ENCODE peak calls at places on chromosome 4, in eight cellular contexts. F is endothelial cell of umbilical vein, U is K562, J is GM12878, M is HepG2, Q is GM23338, R is HCT116, G is H1. Z is an unnamed sample.

GRCh38 chr4:187027231-187027760 is 303.6 kb upstream of the FAT1 start:
- DNase-seq in R (no peak), Q (no peak), F (no peak), J (no peak), U (no peak), G (no peak), M (no peak), Z (no peak)

GRCh38 chr4:185238261-185238681 is 28.9 kb downstream of the SNX25 start:
- DNase-seq in F (no peak), G (no peak), R (no peak), J (no peak), Q (no peak), M (no peak), U (no peak), Z (no peak)

GRCh38 chr4:181685461-181685860 is 557.7 kb upstream of the TENM3 start:
- DNase-seq in R (no peak), F (no peak), U (no peak), G (no peak), M (no peak), J (no peak), Q (no peak), Z (no peak)

GRCh38 chr4:185541251-185541671 is 6.0 kb upstream of the PDLIM3 start:
- DNase-seq in F (peak), G (no peak), R (no peak), M (no peak), J (no peak), Q (no peak), U (no peak), Z (no peak)

GRCh38 chr4:184376923-184377322 is 97.4 kb downstream of the IRF2 start:
- DNase-seq in F (no peak), U (no peak), M (no peak), J (no peak), R (no peak), Q (no peak), G (no peak), Z (no peak)

GRCh38 chr4:80171251-80171650 is 26.1 kb upstream of the PRDM8 start:
- DNase-seq in F (no peak), G (no peak), U (no peak), M (no peak), Q (no peak), J (no peak), R (no peak), Z (no peak)

GRCh38 chr4:13261486-13262257 is 222.5 kb downstream of the RAB28 start:
- DNase-seq in G (no peak), U (no peak), J (no peak), M (no peak), F (no peak), R (no peak), Q (peak), Z (no peak)

GRCh38 chr4:150323551-150324325 is 245.5 kb downstream of the DCLK2 start:
- DNase-seq in M (no peak), Q (peak), F (peak), G (no peak), J (no peak), U (no peak), R (no peak), Z (no peak)

GRCh38 chr4:121950212-121950679 is 1.6 kb downstream of the TRPC3 start:
- DNase-seq in F (peak), G (peak), J (no peak), M (peak), U (peak), R (peak), Q (peak), Z (no peak)

GRCh38 chr4:174867893-174868292 is 38.8 kb upstream of the GLRA3 start:
- DNase-seq in R (no peak), F (no peak), M (no peak), Q (no peak), G (no peak), U (no peak), J (no peak), Z (no peak)

GRCh38 chr4:74659576-74660411 is 134.5 kb downstream of the BTC start:
- DNase-seq in M (peak), U (peak), J (no peak), R (peak), Q (no peak), G (no peak), F (peak), Z (no peak)

GRCh38 chr4:111360906-111361305 is 738.0 kb upstream of the PITX2 start:
- DNase-seq in M (no peak), Q (no peak), J (no peak), U (no peak), G (no peak), F (no peak), R (no peak), Z (no peak)

GRCh38 chr4:36208884-36209473 is 35.3 kb downstream of the ARAP2 start:
- DNase-seq in J (no peak), U (no peak), M (no peak), Q (no peak), R (no peak), G (no peak), F (no peak), Z (no peak)

GRCh38 chr4:174559894-174560293 is 37.6 kb upstream of the HPGD start:
- DNase-seq in G (no peak), M (no peak), Q (peak), J (no peak), U (no peak), R (no peak), F (no peak), Z (no peak)

GRCh38 chr4:183100827-183101226 is 1.8 kb downstream of the WWC2 start:
- DNase-seq in F (peak), M (peak), U (no peak), R (no peak), G (no peak), J (no peak), Q (no peak), Z (no peak)

GRCh38 chr4:137417676-137418075 is 114.6 kb downstream of the PCDH18 start:
- DNase-seq in M (no peak), F (no peak), U (no peak), R (no peak), Q (no peak), G (no peak), J (no peak), Z (no peak)

GRCh38 chr4:51870441-51871188 is 27.7 kb downstream of the DCUN1D4 start:
- DNase-seq in Q (no peak), M (no peak), G (no peak), F (no peak), J (no peak), R (no peak), U (no peak), Z (no peak)

GRCh38 chr4:67366341-67366861 is 178.9 kb downstream of the CENPC start:
- DNase-seq in Q (no peak), R (no peak), M (no peak), F (no peak), U (no peak), G (no peak), J (no peak), Z (no peak)

GRCh38 chr4:130131536-130131935 is 1035.6 kb downstream of the C4orf33 start:
- DNase-seq in J (no peak), Q (no peak), F (no peak), R (no peak), M (no peak), G (no peak), U (no peak), Z (no peak)

GRCh38 chr4:80336582-80336981 is 1.1 kb downstream of the CFAP299 start:
- DNase-seq in G (peak), R (peak), J (no peak), U (peak), M (peak), Q (peak), F (peak), Z (no peak)

GRCh38 chr4:4752025-4752424 is 107.4 kb upstream of the MSX1 start:
- DNase-seq in J (no peak), R (no peak), G (no peak), M (no peak), F (no peak), Q (no peak), U (no peak), Z (no peak)

GRCh38 chr4:84220990-84221389 is 278.1 kb downstream of the NKX6-1 start:
- DNase-seq in Q (no peak), R (no peak), U (no peak), M (no peak), F (no peak), G (no peak), J (no peak), Z (no peak)

GRCh38 chr4:187387709-187388108 is 607.9 kb upstream of the ZFP42 start:
- DNase-seq in Q (no peak), J (no peak), G (no peak), M (no peak), R (no peak), U (no peak), F (no peak), Z (no peak)

GRCh38 chr4:121072836-121073362 is 564 bp upstream of the NDNF start:
- DNase-seq in J (no peak), U (no peak), M (no peak), F (peak), R (no peak), G (no peak), Q (peak), Z (no peak)

GRCh38 chr4:4981827-4982226 is 37.4 kb downstream of the CYTL1 start:
- DNase-seq in U (no peak), Q (no peak), J (no peak), R (no peak), F (no peak), M (no peak), G (no peak), Z (no peak)

GRCh38 chr4:182928061-182928460 is 10.9 kb upstream of the DCTD start:
- DNase-seq in G (peak), Q (peak), U (no peak), J (no peak), F (no peak), R (no peak), M (no peak), Z (no peak)

GRCh38 chr4:13536607-13537006 is 7.7 kb downstream of the NKX3-2 start:
- DNase-seq in U (no peak), J (no peak), R (no peak), M (no peak), F (no peak), Q (no peak), G (no peak), Z (no peak)

GRCh38 chr4:138175337-138175794 is 66.8 kb downstream of the SLC7A11 start:
- DNase-seq in M (no peak), U (no peak), G (no peak), J (no peak), F (peak), R (no peak), Q (no peak), Z (no peak)

GRCh38 chr4:138438608-138439007 is 196.5 kb upstream of the SLC7A11 start:
- DNase-seq in M (no peak), G (no peak), F (no peak), R (no peak), U (peak), J (no peak), Q (no peak), Z (no peak)

GRCh38 chr4:104616401-104616820 is 121.7 kb upstream of the CXXC4 start:
- DNase-seq in R (no peak), U (no peak), F (no peak), Q (peak), M (no peak), G (no peak), J (no peak), Z (no peak)

GRCh38 chr4:112167790-112168189 is 22.5 kb downstream of the FAM241A start:
- DNase-seq in Q (no peak), U (no peak), F (no peak), J (no peak), M (no peak), R (no peak), G (no peak), Z (no peak)

GRCh38 chr4:158051401-158052235 is 121.2 kb downstream of the GASK1B start:
- DNase-seq in Q (no peak), F (no peak), R (no peak), J (no peak), G (no peak), M (no peak), U (no peak), Z (peak)

GRCh38 chr4:109645874-109646591 is 57.2 kb downstream of the CASP6 start:
- DNase-seq in J (no peak), M (no peak), U (no peak), G (no peak), Q (no peak), R (no peak), F (no peak), Z (no peak)

GRCh38 chr4:71520850-71521249 is 182.0 kb downstream of the SLC4A4 start:
- DNase-seq in G (no peak), M (no peak), J (no peak), U (no peak), Q (no peak), R (no peak), F (no peak), Z (no peak)

GRCh38 chr4:124060261-124060918 is 652.1 kb downstream of the ANKRD50 start:
- DNase-seq in F (peak), J (peak), Q (peak), G (no peak), M (no peak), R (no peak), U (no peak), Z (no peak)

GRCh38 chr4:8010618-8011017 is 71.0 kb upstream of the AFAP1 start:
- DNase-seq in U (no peak), M (peak), R (no peak), G (no peak), Q (no peak), F (no peak), J (no peak), Z (no peak)
- TF ChIP-seq EZH2 in U (no peak), M (no peak), R (no peak), G (no peak), Q (no peak), F (no peak), J (no peak), Z (no peak)

GRCh38 chr4:142474398-142475087 is 371.6 kb downstream of the INPP4B start:
- DNase-seq in U (no peak), M (no peak), F (no peak), G (no peak), Q (no peak), J (no peak), R (peak), Z (no peak)

GRCh38 chr4:142473960-142474338 is 372.2 kb downstream of the INPP4B start:
- DNase-seq in M (no peak), J (no peak), U (no peak), Q (no peak), R (no peak), F (no peak), G (no peak), Z (no peak)

GRCh38 chr4:142475663-142476062 is 370.4 kb downstream of the INPP4B start:
- DNase-seq in U (no peak), G (no peak), F (no peak), R (no peak), Q (no peak), M (no peak), J (no peak), Z (no peak)

GRCh38 chr4:142473218-142473959 is 372.7 kb downstream of the INPP4B start:
- DNase-seq in J (no peak), Q (no peak), U (no peak), M (no peak), G (no peak), F (peak), R (no peak), Z (no peak)
- TF ChIP-seq POLR2AphosphoS5 in J (no peak), Q (no peak), U (no peak), M (no peak), G (no peak), F (no peak), R (no peak), Z (no peak)

GRCh38 chr4:53702334-53703266 is 111.3 kb upstream of the LNX1 start:
- DNase-seq in M (peak), J (peak), G (peak), F (peak), U (no peak), R (no peak), Q (peak), Z (no peak)
- H3K4me3 ChIP-seq in M (peak), J (peak), G (no peak), F (peak), U (no peak), R (peak), Q (no peak), Z (no peak)

GRCh38 chr4:25065901-25066610 is 35.3 kb upstream of the LGI2 start:
- DNase-seq in G (no peak), J (no peak), U (no peak), F (no peak), R (no peak), Q (no peak), M (no peak), Z (no peak)

GRCh38 chr4:25068386-25068785 is 37.6 kb upstream of the LGI2 start:
- DNase-seq in Q (no peak), J (no peak), F (no peak), G (no peak), M (no peak), R (no peak), U (no peak), Z (no peak)

GRCh38 chr4:25069014-25069413 is 38.3 kb upstream of the LGI2 start:
- DNase-seq in R (no peak), F (no peak), M (peak), J (no peak), U (no peak), Q (no peak), G (no peak), Z (no peak)

GRCh38 chr4:25075129-25075528 is 44.4 kb upstream of the LGI2 start:
- DNase-seq in U (no peak), Q (no peak), G (no peak), M (no peak), J (no peak), R (no peak), F (no peak), Z (no peak)

GRCh38 chr4:25070512-25070911 is 39.8 kb upstream of the LGI2 start:
- DNase-seq in R (no peak), Q (no peak), M (no peak), G (no peak), U (no peak), J (no peak), F (no peak), Z (no peak)
- TF ChIP-seq EZH2 in R (no peak), Q (no peak), M (no peak), G (no peak), U (no peak), J (no peak), F (no peak), Z (no peak)

DNA sequence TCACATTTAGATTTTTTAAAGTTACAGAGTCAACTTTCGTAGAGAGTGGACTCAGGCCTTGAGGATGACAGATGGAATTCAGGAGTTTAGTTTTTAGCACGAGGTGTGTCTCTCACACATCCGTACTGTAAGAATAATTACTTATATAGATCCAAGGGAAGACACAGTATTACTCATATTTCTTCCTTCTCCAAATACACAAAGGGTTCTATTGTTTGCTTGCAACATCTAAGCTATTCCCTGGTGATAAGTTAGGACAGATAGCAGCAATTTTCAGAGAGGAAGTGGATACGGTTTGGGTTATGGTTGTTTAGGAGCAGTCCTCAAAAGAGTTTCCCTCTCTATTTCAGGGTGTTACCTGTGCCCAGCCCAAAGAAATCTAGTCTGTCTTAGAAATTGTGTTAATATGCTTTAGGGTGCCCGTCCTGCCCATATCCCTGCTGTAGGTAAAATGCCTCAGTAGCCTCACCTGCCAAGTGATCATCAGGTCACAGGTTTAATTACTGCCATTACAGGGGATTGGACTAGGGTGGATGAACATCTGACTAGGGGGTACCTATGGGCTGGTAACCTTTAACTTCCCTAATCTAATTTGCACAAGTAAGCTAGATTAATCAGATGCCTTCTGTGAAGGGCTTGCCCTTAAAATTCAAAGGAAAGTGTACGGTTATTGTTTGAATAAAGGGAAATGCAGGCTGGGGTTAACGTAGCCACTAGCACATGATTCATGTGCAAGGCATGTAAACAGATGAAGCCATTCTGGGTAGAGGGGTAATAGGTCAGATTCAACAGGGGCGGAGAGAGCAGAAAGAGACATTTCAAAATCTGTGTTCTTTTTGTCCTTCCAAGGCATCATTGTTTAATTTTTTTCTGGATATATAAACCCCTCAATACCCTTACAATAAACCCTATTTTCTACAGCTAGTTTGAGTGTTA is 8.7 kb upstream of the PPP3CA start:
- DNase-seq in Q (no peak), U (no peak), M (peak), G (no peak), J (no peak), R (peak), F (peak), Z (no peak)
- TF ChIP-seq POLR2AphosphoS5 in Q (no peak), U (no peak), M (no peak), G (no peak), J (no peak), R (no peak), F (no peak), Z (no peak)

DNA sequence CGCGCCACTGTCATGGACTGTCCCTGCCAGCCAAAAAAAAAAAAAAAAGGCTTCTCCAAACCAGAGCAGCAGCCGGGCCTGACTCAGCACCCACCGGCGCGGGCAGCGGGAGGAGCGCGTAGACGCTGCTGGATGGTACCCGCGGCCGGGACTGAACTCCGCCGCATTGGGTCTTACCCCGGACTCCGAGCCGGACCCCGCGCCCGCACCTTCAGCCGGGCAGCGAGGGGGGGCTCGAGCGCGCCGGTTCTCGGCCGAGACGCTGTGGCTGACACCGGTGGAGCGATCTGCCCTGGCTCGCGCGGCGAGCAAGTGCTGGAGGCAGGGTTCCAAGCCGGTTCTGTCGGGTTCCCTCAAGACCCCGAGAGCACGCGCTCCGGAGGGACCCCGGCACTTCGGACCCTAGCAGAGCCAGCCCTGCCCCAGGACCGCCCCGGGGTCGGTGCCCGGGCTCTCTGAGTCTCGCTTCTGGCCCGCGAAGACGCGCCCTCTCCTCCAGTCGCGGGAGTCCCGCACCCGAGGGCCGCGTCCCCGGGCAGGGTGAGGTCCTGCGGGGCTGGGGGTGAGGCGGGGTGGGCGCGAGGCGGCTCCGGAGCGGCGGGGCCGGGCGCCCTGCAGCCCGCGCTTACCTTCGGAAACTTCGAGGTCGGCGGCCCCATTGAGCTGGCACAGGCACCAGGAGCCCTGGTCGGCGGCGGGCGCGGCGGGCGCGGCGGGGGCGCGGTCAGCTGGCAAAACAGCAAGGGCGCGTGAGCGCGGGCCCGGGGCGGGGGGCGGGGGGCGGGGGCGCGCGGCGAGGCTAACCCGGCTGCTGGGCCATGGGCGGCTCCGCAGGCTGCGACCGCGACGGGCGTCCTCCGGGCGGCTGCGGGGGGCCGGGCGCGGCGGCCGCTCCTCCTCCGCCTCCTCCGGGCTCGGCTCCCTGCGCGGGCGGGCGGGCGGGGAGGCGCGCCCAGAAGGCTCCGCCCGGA is 11.8 kb upstream of the MAN2B2 start:
- DNase-seq in G (peak), R (no peak), M (no peak), F (no peak), U (peak), Q (peak), J (no peak), Z (no peak)
- H3K4me3 ChIP-seq in G (peak), R (no peak), M (peak), F (no peak), U (no peak), Q (peak), J (no peak), Z (no peak)

DNA sequence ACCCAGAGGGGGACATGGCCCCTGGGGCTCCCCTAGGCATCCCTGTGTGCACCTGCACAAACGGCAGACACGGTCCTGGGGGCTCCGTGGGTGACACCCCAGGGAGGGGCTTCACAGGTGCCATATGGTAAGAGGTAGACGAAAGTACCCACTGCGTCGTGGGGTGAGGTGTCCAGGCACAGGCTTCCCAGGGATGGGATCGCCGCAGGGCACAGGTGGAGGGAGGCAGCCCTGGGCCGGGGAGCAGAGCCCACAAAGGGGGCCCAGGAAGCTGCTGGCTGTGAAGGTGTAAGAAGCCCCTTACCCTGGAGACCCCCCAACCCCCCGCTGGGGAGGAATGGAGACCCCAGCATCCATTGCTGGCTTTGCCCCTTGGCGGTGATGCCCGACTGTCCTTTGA is 10.9 kb downstream of the SH3TC1 start:
- DNase-seq in U (no peak), J (no peak), G (no peak), R (no peak), Q (no peak), F (no peak), M (no peak), Z (no peak)
- TF ChIP-seq EZH2 in U (no peak), J (no peak), G (no peak), R (no peak), Q (no peak), F (no peak), M (no peak), Z (no peak)